ENCODE peak calls at places on chromosomes 7 and 10, in six cellular contexts. I is T-helper 9 cell, C is HTR-8/SVneo, M is cardiac muscle cell, K is mammary epithelial cell, S is SK-N-SH. W is an unnamed sample.

GRCh38 chr7:66467887-66468286 is 160.8 kb upstream of the KCTD7 start:
- DNase-seq in I (no peak), C (no peak), M (no peak), K (no peak), S (no peak), W (no peak)

GRCh38 chr10:49153971-49154370 is 20.1 kb upstream of the FAM170B start:
- DNase-seq in I (no peak), C (no peak), M (peak), K (peak), S (no peak), W (no peak)

GRCh38 chr7:151483700-151483960 is 36.1 kb downstream of the RHEB start:
- DNase-seq in I (no peak), C (no peak), M (no peak), K (no peak), S (no peak), W (no peak)

GRCh38 chr10:111007486-111007885 is 69.3 kb upstream of the ADRA2A start:
- DNase-seq in I (no peak), C (no peak), M (no peak), K (no peak), S (no peak), W (no peak)

GRCh38 chr10:94680544-94680943 is 3.0 kb upstream of the CYP2C18 start:
- DNase-seq in I (no peak), C (no peak), M (no peak), K (peak), S (no peak), W (no peak)

GRCh38 chr10:99709480-99710229 is 22.3 kb downstream of the COX15 start:
- DNase-seq in I (no peak), C (no peak), M (no peak), K (peak), S (no peak), W (peak)

GRCh38 chr7:38424750-38425463 is 151.5 kb upstream of the TARP start:
- DNase-seq in I (no peak), C (no peak), M (peak), K (no peak), S (no peak), W (no peak)

GRCh38 chr10:96512524-96512991 is 1.2 kb downstream of the TLL2 start:
- DNase-seq in I (no peak), C (no peak), M (peak), K (no peak), S (peak), W (peak)

GRCh38 chr10:97888641-97889262 is 39.1 kb downstream of the GOLGA7B start:
- DNase-seq in I (no peak), C (peak), M (peak), K (peak), S (peak), W (no peak)

GRCh38 chr7:106542550-106543220 is 118.3 kb downstream of the CCDC71L start:
- DNase-seq in I (peak), C (peak), M (peak), K (peak), S (peak), W (peak)

GRCh38 chr10:4981722-4982471 is 18.7 kb downstream of the AKR1C1 start:
- DNase-seq in I (no peak), C (peak), M (peak), K (peak), S (peak), W (peak)